ENCODE peak calls at places on chromosome 12, in ten cellular contexts. M is activated CD8-positive, alpha-beta memory T cell treated with anti-CD3 and anti-CD28 coated beads, Interleukin-2, amount 10 ng/mL, durations not matched to agents 7 days and 5 days; G is activated T-cell treated with anti-CD3 and anti-CD28 coated beads for 24 hours; P is ureter; Q is pons; J is activated gamma-delta T cell treated with anti-CD3 and anti-CD28 coated beads, Interleukin-2, amount 50 U/mL, for 16 hours; E is effector memory CD8-positive, alpha-beta T cell; O is C1 segment of cervical spinal cord; L is RWPE2; V is cardiac septum. F is an unnamed sample.
A peak's percentile ranks its signal among the peaks of the same experiment; 100 is the strongest.

GRCh38 chr12:64083285-64084210 is 138.5 kb downstream of the KICS2 start:
- DNase-seq in M (no peak), G (no peak), P (peak; percentile 86), Q (peak; percentile 92), J (no peak), E (no peak), O (no peak), L (no peak), V (no peak), F (no peak)

GRCh38 chr12:20547788-20548575 is 147.2 kb upstream of the SLCO1C1 start:
- DNase-seq in M (no peak), G (no peak), P (no peak), Q (peak; percentile 24), J (no peak), E (no peak), O (no peak), L (no peak), V (no peak), F (no peak)

GRCh38 chr12:127773520-127773919 is 493.4 kb upstream of the TMEM132C start:
- DNase-seq in M (no peak), G (no peak), P (no peak), Q (no peak), J (no peak), E (no peak), O (no peak), L (no peak), V (no peak), F (no peak)

GRCh38 chr12:98373019-98373554 is 142.3 kb upstream of the TMPO start:
- DNase-seq in M (no peak), G (no peak), P (no peak), Q (peak; percentile 61), J (no peak), E (no peak), O (no peak), L (no peak), V (no peak), F (peak; percentile 12)

GRCh38 chr12:116882742-116883141 is 1.5 kb upstream of the HRK start:
- DNase-seq in M (no peak), G (no peak), P (no peak), Q (peak; percentile 53), J (no peak), E (no peak), O (no peak), L (no peak), V (no peak), F (no peak)

GRCh38 chr12:51700887-51701286 is 109.9 kb downstream of the SCN8A start:
- DNase-seq in M (no peak), G (no peak), P (no peak), Q (no peak), J (no peak), E (no peak), O (no peak), L (no peak), V (no peak), F (no peak)

GRCh38 chr12:110776410-110776809 is 33.7 kb upstream of the PPP1CC start:
- DNase-seq in M (peak; percentile 67), G (peak; percentile 66), P (no peak), Q (no peak), J (peak; percentile 20), E (no peak), O (no peak), L (no peak), V (no peak), F (no peak)

GRCh38 chr12:126903180-126903876 is 1363.6 kb upstream of the TMEM132C start:
- DNase-seq in M (no peak), G (no peak), P (no peak), Q (no peak), J (no peak), E (no peak), O (no peak), L (no peak), V (no peak), F (no peak)

GRCh38 chr12:47798481-47798948 is 21.2 kb downstream of the HDAC7 start:
- DNase-seq in M (no peak), G (no peak), P (no peak), Q (no peak), J (no peak), E (no peak), O (no peak), L (no peak), V (no peak), F (no peak)

F was measured in GF-D8.